ENCODE peak calls at places on chromosomes 3 and 15, in five cellular contexts. L, Z, X, Q and Y are unnamed samples. For H3K4me1, the result is how much of the 10 kb centered on the place peaks cover.

GRCh38 chr3:106299300-106300098 is 430.7 kb upstream of the CBLB start:
- DNase-seq in L (no peak), Z (no peak), X (no peak), Q (peak), Y (no peak)

GRCh38 chr15:66253643-66254363 is at the start of gene MEGF11:
- DNase-seq in L (peak), Z (peak), X (no peak), Q (peak), Y (peak)

GRCh38 chr15:48250640-48251076 is 44.6 kb downstream of the SLC12A1 start:
- DNase-seq in L (peak), Z (peak), X (no peak), Q (peak), Y (peak)

GRCh38 chr15:63236272-63236671 is 41.1 kb upstream of the APH1B start:
- DNase-seq in L (no peak), Z (no peak), X (peak), Q (peak), Y (no peak)

GRCh38 chr3:60580826-60581225 is 670.4 kb downstream of the FHIT start:
- DNase-seq in L (no peak), Z (no peak), X (no peak), Q (no peak), Y (no peak)

GRCh38 chr15:61916104-61916503 is 144.1 kb downstream of the VPS13C start:
- DNase-seq in L (no peak), Z (no peak), X (no peak), Q (peak), Y (no peak)

GRCh38 chr15:60538129-60538528 is 59.2 kb upstream of the ICE2 start:
- DNase-seq in L (no peak), Z (no peak), X (no peak), Q (no peak), Y (no peak)

GRCh38 chr3:127604546-127605165 is 6.4 kb downstream of the MCM2 start:
- DNase-seq in L (no peak), Z (no peak), X (no peak), Q (no peak), Y (no peak)

GRCh38 chr3:64668582-64669510 is 19.0 kb downstream of the ADAMTS9 start:
- DNase-seq in L (no peak), Z (no peak), X (no peak), Q (no peak), Y (no peak)

GRCh38 chr3:46585799-46586693 is 19.9 kb upstream of the LRRC2 start:
- DNase-seq in L (no peak), Z (no peak), X (no peak), Q (no peak), Y (no peak)

GRCh38 chr3:20546636-20547035 is 360.6 kb upstream of the SGO1 start:
- DNase-seq in L (no peak), Z (no peak), X (no peak), Q (peak), Y (no peak)

DNA sequence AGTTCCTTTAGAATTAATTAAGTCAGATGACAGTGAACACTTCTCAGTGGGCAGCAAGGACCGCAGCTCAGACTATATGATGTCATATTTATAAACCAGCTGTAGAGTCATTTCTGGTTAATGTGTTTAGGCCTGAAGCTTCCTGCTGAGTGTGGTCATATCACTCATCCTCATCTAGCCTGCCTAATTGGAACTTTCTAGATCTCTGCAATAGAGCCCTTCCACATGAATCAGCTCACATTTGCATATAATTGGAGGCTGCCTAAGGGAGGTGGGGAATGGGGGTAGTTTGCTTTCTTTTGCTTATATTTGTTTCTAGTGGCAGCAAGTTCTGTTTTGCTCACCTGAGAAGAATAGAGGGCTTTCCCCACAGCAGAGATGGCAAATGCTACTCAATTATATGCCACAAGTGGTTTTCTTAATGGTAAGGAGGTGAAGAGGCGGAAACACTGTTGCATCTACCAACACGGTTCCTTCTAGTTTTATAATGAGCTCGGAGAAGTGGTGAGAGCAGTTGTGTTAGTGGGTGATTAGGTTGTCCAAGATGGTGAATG is 148.1 kb downstream of the KLHL25 start:
- DNase-seq in L (no peak), Z (no peak), X (no peak), Q (peak), Y (no peak)
- H3K4me1 ChIP-seq in L (under half), Z (under half), X (under half), Q (under half), Y (under half)

GRCh38 chr3:153961498-153961897 is 159.7 kb upstream of the ARHGEF26 start:
- DNase-seq in L (no peak), Z (no peak), X (no peak), Q (no peak), Y (no peak)
- H3K27ac ChIP-seq in L (no peak), Z (no peak), X (no peak), Q (no peak), Y (no peak)

GRCh38 chr3:52361893-52362292 is 45.8 kb downstream of the DNAH1 start:
- DNase-seq in L (no peak), Z (no peak), X (no peak), Q (no peak), Y (no peak)
- H3K4me1 ChIP-seq in L (under half), Z (under half), X (under half), Q (under half), Y (under half)

DNA sequence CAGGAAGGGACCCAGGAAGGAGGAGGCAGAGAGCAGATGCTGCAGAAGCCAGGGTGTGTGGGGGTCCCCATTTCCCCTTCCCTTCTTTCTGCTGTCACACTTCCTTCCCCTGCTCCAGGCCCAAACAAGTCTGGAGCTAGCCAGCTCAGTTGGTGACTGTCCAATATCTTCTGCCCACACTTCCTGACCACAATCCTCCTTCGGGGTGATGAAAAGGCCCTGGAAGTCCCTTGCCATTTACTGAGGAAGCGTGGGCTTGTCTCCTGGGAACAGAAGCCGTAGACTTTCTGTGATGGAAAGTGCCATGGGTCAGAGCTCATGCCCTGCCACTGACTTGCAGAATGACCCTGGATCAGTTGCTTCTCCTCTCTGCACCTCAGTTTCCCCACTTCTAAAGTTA is 39.0 kb downstream of the ANAPC13 start:
- DNase-seq in L (peak), Z (no peak), X (no peak), Q (peak), Y (no peak)
- H3K27ac ChIP-seq in L (no peak), Z (no peak), X (no peak), Q (no peak), Y (no peak)

GRCh38 chr15:76164602-76165001 is 104.8 kb downstream of the TMEM266 start:
- DNase-seq in L (no peak), Z (no peak), X (no peak), Q (no peak), Y (no peak)
- H3K4me1 ChIP-seq in L (under half), Z (under half), X (under half), Q (under half), Y (under half)

GRCh38 chr15:96361309-96362000 is 31.0 kb downstream of the NR2F2 start:
- DNase-seq in L (peak), Z (no peak), X (no peak), Q (no peak), Y (no peak)
- H3K27ac ChIP-seq in L (no peak), Z (no peak), X (no peak), Q (no peak), Y (no peak)

GRCh38 chr3:50930371-50931208 is 255.9 kb downstream of the DOCK3 start:
- DNase-seq in L (no peak), Z (no peak), X (no peak), Q (no peak), Y (no peak)
- H3K4me1 ChIP-seq in L (under half), Z (under half), X (under half), Q (under half), Y (under half)

GRCh38 chr15:45628136-45628535 is 6.7 kb upstream of the SQOR start:
- DNase-seq in L (no peak), Z (no peak), X (no peak), Q (no peak), Y (no peak)

GRCh38 chr15:45635191-45635638 is 386 bp downstream of the SQOR start:
- DNase-seq in L (no peak), Z (peak), X (peak), Q (no peak), Y (peak)

GRCh38 chr15:45630958-45631691 is 3.7 kb upstream of the SQOR start:
- DNase-seq in L (no peak), Z (no peak), X (peak), Q (peak), Y (no peak)

GRCh38 chr15:45634442-45635190 is at the start of gene SQOR:
- DNase-seq in L (peak), Z (peak), X (peak), Q (peak), Y (peak)

GRCh38 chr15:45631831-45632230 is 3.0 kb upstream of the SQOR start:
- DNase-seq in L (no peak), Z (no peak), X (no peak), Q (peak), Y (no peak)
- H3K27ac ChIP-seq in L (no peak), Z (no peak), X (peak), Q (peak), Y (no peak)

GRCh38 chr15:43238691-43239131 is 17.9 kb upstream of the EPB42 start:
- DNase-seq in L (no peak), Z (no peak), X (no peak), Q (no peak), Y (no peak)
- H3K4me1 ChIP-seq in L (under half), Z (under half), X (under half), Q (under half), Y (under half)